ENCODE peak calls at places on chromosomes 11 and 22, in five cellular contexts. B is RKO; P is esophagus squamous epithelium; S is adrenal gland; X is naive thymus-derived CD4-positive, alpha-beta T cell. E is an unnamed sample.

GRCh38 chr11:108851781-108852180 is 186.9 kb downstream of the DDX10 start:
- DNase-seq in S (no peak), P (no peak), X (no peak), B (no peak), E (no peak)

GRCh38 chr22:36010913-36011312 is 17.7 kb downstream of the RBFOX2 start:
- DNase-seq in S (no peak), B (peak), X (no peak), P (no peak), E (no peak)

GRCh38 chr11:59708537-59708936 is 5.1 kb downstream of the OR10V1 start:
- DNase-seq in S (no peak), B (no peak), P (no peak), X (no peak), E (no peak)

GRCh38 chr11:1920909-1921575 is 1.5 kb downstream of the TNNT3 start:
- DNase-seq in X (no peak), P (no peak), S (peak), B (no peak), E (no peak)

GRCh38 chr11:2890466-2891241 is 5.1 kb upstream of the CDKN1C start:
- DNase-seq in P (no peak), X (no peak), S (peak), B (no peak), E (no peak)

GRCh38 chr11:66228521-66228920 is 39.9 kb upstream of the RAB1B start:
- DNase-seq in B (no peak), S (no peak), P (no peak), X (no peak), E (no peak)

GRCh38 chr11:115168229-115168671 is 336.0 kb downstream of the CADM1 start:
- DNase-seq in B (no peak), P (no peak), S (peak), X (no peak), E (no peak)

GRCh38 chr22:38417252-38418060 is 37.5 kb downstream of the KCNJ4 start:
- DNase-seq in X (no peak), P (no peak), S (no peak), B (no peak), E (no peak)

GRCh38 chr11:96465537-96465936 is 75.7 kb downstream of the JRKL start:
- DNase-seq in B (no peak), S (peak), X (no peak), P (no peak), E (no peak)

E was measured in KG1.